ENCODE peak calls at places on chromosomes 13 and 19, in seven cellular contexts. One of them, this sample, is unnamed. For H3K27me3, the result is how much of the 10 kb centered on the place peaks cover.

GRCh38 chr13:86563308-86563707 is 764.1 kb upstream of the SLITRK6 start:
- DNase-seq in heart right ventricle: no peak
- DNase-seq in tibial nerve: no peak
- DNase-seq in thoracic aorta: no peak
- DNase-seq in CD4-positive, CD25-positive, alpha-beta regulatory T cell: no peak
- DNase-seq in suprapubic skin: no peak
- DNase-seq in foreskin keratinocyte: peak
- DNase-seq in this sample: no peak

GRCh38 chr13:19681517-19681916 is 48.1 kb downstream of the MPHOSPH8 start:
- DNase-seq in heart right ventricle: no peak
- DNase-seq in CD4-positive, CD25-positive, alpha-beta regulatory T cell: no peak
- DNase-seq in tibial nerve: no peak
- DNase-seq in foreskin keratinocyte: no peak
- DNase-seq in thoracic aorta: no peak
- DNase-seq in suprapubic skin: no peak
- DNase-seq in this sample: no peak

GRCh38 chr13:110563463-110563774 is 1.9 kb upstream of the RAB20 start:
- DNase-seq in thoracic aorta: no peak
- DNase-seq in heart right ventricle: no peak
- DNase-seq in CD4-positive, CD25-positive, alpha-beta regulatory T cell: no peak
- DNase-seq in foreskin keratinocyte: no peak
- DNase-seq in suprapubic skin: no peak
- DNase-seq in tibial nerve: no peak
- DNase-seq in this sample: no peak

GRCh38 chr13:46663216-46663615 is 110.2 kb downstream of the LRCH1 start:
- DNase-seq in foreskin keratinocyte: no peak
- DNase-seq in tibial nerve: no peak
- DNase-seq in suprapubic skin: no peak
- DNase-seq in thoracic aorta: no peak
- DNase-seq in heart right ventricle: no peak
- DNase-seq in CD4-positive, CD25-positive, alpha-beta regulatory T cell: no peak
- DNase-seq in this sample: no peak

GRCh38 chr13:100403675-100404074 is 184.9 kb downstream of the GGACT start:
- DNase-seq in tibial nerve: no peak
- DNase-seq in thoracic aorta: no peak
- DNase-seq in heart right ventricle: no peak
- DNase-seq in suprapubic skin: no peak
- DNase-seq in foreskin keratinocyte: no peak
- DNase-seq in CD4-positive, CD25-positive, alpha-beta regulatory T cell: no peak
- DNase-seq in this sample: no peak

GRCh38 chr13:50334092-50334778 is 319.0 kb downstream of the KCNRG start:
- DNase-seq in thoracic aorta: no peak
- DNase-seq in tibial nerve: no peak
- DNase-seq in suprapubic skin: no peak
- DNase-seq in heart right ventricle: no peak
- DNase-seq in foreskin keratinocyte: no peak
- DNase-seq in CD4-positive, CD25-positive, alpha-beta regulatory T cell: no peak
- DNase-seq in this sample: no peak

GRCh38 chr19:13795595-13796300 is 505 bp downstream of the ZSWIM4 start:
- DNase-seq in tibial nerve: no peak
- DNase-seq in CD4-positive, CD25-positive, alpha-beta regulatory T cell: no peak
- DNase-seq in heart right ventricle: no peak
- DNase-seq in thoracic aorta: no peak
- DNase-seq in foreskin keratinocyte: no peak
- DNase-seq in suprapubic skin: no peak
- DNase-seq in this sample: no peak

GRCh38 chr13:97212540-97213146 is 9.5 kb upstream of the MBNL2 start:
- DNase-seq in thoracic aorta: no peak
- DNase-seq in suprapubic skin: no peak
- DNase-seq in tibial nerve: no peak
- DNase-seq in foreskin keratinocyte: no peak
- DNase-seq in CD4-positive, CD25-positive, alpha-beta regulatory T cell: no peak
- DNase-seq in heart right ventricle: no peak
- DNase-seq in this sample: peak

GRCh38 chr13:28356506-28357064 is 138.3 kb downstream of the FLT1 start:
- DNase-seq in tibial nerve: no peak
- DNase-seq in CD4-positive, CD25-positive, alpha-beta regulatory T cell: no peak
- DNase-seq in foreskin keratinocyte: no peak
- DNase-seq in thoracic aorta: no peak
- DNase-seq in heart right ventricle: no peak
- DNase-seq in suprapubic skin: no peak
- DNase-seq in this sample: no peak

GRCh38 chr13:112182251-112182650 is 115.3 kb downstream of the SOX1 start:
- DNase-seq in foreskin keratinocyte: no peak
- DNase-seq in heart right ventricle: no peak
- DNase-seq in CD4-positive, CD25-positive, alpha-beta regulatory T cell: no peak
- DNase-seq in suprapubic skin: peak
- DNase-seq in tibial nerve: no peak
- DNase-seq in thoracic aorta: no peak
- DNase-seq in this sample: no peak

GRCh38 chr19:45215391-45216191 is 29.6 kb downstream of the EXOC3L2 start:
- DNase-seq in tibial nerve: no peak
- DNase-seq in heart right ventricle: peak
- DNase-seq in thoracic aorta: no peak
- DNase-seq in CD4-positive, CD25-positive, alpha-beta regulatory T cell: no peak
- DNase-seq in foreskin keratinocyte: no peak
- DNase-seq in suprapubic skin: no peak
- DNase-seq in this sample: no peak

GRCh38 chr19:48569814-48570213 is 17.8 kb downstream of the SULT2B1 start:
- DNase-seq in thoracic aorta: no peak
- DNase-seq in heart right ventricle: no peak
- DNase-seq in tibial nerve: no peak
- DNase-seq in suprapubic skin: no peak
- DNase-seq in CD4-positive, CD25-positive, alpha-beta regulatory T cell: no peak
- DNase-seq in foreskin keratinocyte: no peak
- DNase-seq in this sample: no peak

GRCh38 chr13:113832204-113832603 is 31.7 kb downstream of the GAS6 start:
- DNase-seq in heart right ventricle: no peak
- DNase-seq in CD4-positive, CD25-positive, alpha-beta regulatory T cell: no peak
- DNase-seq in tibial nerve: no peak
- DNase-seq in foreskin keratinocyte: no peak
- DNase-seq in suprapubic skin: no peak
- DNase-seq in thoracic aorta: no peak
- DNase-seq in this sample: no peak

GRCh38 chr13:63198076-63198475 is 1782.4 kb upstream of the PCDH20 start:
- DNase-seq in CD4-positive, CD25-positive, alpha-beta regulatory T cell: no peak
- DNase-seq in heart right ventricle: no peak
- DNase-seq in foreskin keratinocyte: no peak
- DNase-seq in suprapubic skin: no peak
- DNase-seq in thoracic aorta: no peak
- DNase-seq in tibial nerve: no peak
- DNase-seq in this sample: no peak

GRCh38 chr19:45166723-45167252 is 6.0 kb upstream of the NKPD1 start:
- DNase-seq in foreskin keratinocyte: no peak
- DNase-seq in heart right ventricle: no peak
- DNase-seq in CD4-positive, CD25-positive, alpha-beta regulatory T cell: no peak
- DNase-seq in suprapubic skin: no peak
- DNase-seq in thoracic aorta: no peak
- DNase-seq in tibial nerve: no peak
- DNase-seq in this sample: no peak

GRCh38 chr13:112136095-112136494 is 69.1 kb downstream of the SOX1 start:
- DNase-seq in suprapubic skin: no peak
- DNase-seq in heart right ventricle: no peak
- DNase-seq in foreskin keratinocyte: no peak
- DNase-seq in CD4-positive, CD25-positive, alpha-beta regulatory T cell: no peak
- DNase-seq in tibial nerve: no peak
- DNase-seq in thoracic aorta: no peak
- DNase-seq in this sample: no peak

GRCh38 chr13:33519561-33520479 is 234.3 kb upstream of the STARD13 start:
- DNase-seq in heart right ventricle: no peak
- DNase-seq in CD4-positive, CD25-positive, alpha-beta regulatory T cell: no peak
- DNase-seq in suprapubic skin: no peak
- DNase-seq in foreskin keratinocyte: no peak
- DNase-seq in thoracic aorta: no peak
- DNase-seq in tibial nerve: no peak
- DNase-seq in this sample: no peak

GRCh38 chr13:28421674-28422410 is 73.1 kb downstream of the FLT1 start:
- DNase-seq in CD4-positive, CD25-positive, alpha-beta regulatory T cell: no peak
- DNase-seq in tibial nerve: no peak
- DNase-seq in thoracic aorta: no peak
- DNase-seq in heart right ventricle: no peak
- DNase-seq in foreskin keratinocyte: no peak
- DNase-seq in suprapubic skin: no peak
- DNase-seq in this sample: no peak

GRCh38 chr19:15118789-15119494 is 11.7 kb downstream of the SYDE1 start:
- DNase-seq in foreskin keratinocyte: no peak
- DNase-seq in tibial nerve: no peak
- DNase-seq in CD4-positive, CD25-positive, alpha-beta regulatory T cell: no peak
- DNase-seq in suprapubic skin: no peak
- DNase-seq in heart right ventricle: no peak
- DNase-seq in thoracic aorta: no peak
- DNase-seq in this sample: no peak

GRCh38 chr19:7337380-7338194 is 11.2 kb upstream of the ARHGEF18 start:
- DNase-seq in thoracic aorta: no peak
- DNase-seq in foreskin keratinocyte: no peak
- DNase-seq in tibial nerve: no peak
- DNase-seq in heart right ventricle: no peak
- DNase-seq in suprapubic skin: no peak
- DNase-seq in CD4-positive, CD25-positive, alpha-beta regulatory T cell: no peak
- DNase-seq in this sample: no peak

GRCh38 chr13:105462098-105462497 is 1073.4 kb downstream of the EFNB2 start:
- DNase-seq in foreskin keratinocyte: peak
- DNase-seq in CD4-positive, CD25-positive, alpha-beta regulatory T cell: no peak
- DNase-seq in suprapubic skin: no peak
- DNase-seq in thoracic aorta: no peak
- DNase-seq in heart right ventricle: no peak
- DNase-seq in tibial nerve: no peak
- DNase-seq in this sample: no peak
- H3K27me3 ChIP-seq in foreskin keratinocyte: under half
- H3K27me3 ChIP-seq in CD4-positive, CD25-positive, alpha-beta regulatory T cell: under half
- H3K27me3 ChIP-seq in suprapubic skin: under half
- H3K27me3 ChIP-seq in thoracic aorta: under half
- H3K27me3 ChIP-seq in heart right ventricle: under half
- H3K27me3 ChIP-seq in tibial nerve: under half
- H3K27me3 ChIP-seq in this sample: under half

DNA sequence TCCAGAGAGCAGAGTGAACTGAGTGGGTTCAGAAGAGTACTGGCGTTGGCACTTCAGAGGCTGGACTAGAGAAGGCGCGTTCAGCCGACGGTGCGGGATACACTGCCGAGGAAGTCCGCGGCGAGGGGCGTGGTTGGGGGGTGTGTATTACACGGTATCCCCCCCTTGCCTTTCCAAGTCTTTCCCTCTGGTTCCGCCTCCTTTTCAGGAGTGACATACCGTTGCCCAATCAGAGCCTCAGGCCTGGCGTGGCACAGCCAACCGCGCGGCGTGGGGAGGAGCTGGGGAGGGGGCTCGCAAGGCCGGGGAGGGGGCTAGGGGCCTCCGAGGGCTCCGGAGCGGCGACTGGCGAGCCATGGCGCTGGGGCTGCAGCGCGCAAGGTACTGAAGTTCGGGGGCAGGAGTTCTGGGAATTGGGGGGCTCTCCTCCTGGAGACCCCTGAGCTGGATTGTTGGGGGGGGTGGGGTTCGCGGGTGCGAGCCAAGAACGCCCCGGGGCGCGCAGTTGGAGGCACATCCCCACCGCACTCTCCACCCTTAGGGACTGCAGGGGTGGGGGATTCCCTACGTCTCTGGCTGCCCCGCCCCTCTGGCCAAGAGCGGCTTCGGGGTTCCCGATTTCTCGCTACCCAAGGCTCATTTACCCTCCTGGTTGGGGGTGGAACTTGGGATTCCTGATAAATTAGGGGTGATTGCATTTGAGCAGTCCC is at the start of gene HIF3A:
- DNase-seq in thoracic aorta: no peak
- DNase-seq in suprapubic skin: no peak
- DNase-seq in foreskin keratinocyte: no peak
- DNase-seq in heart right ventricle: peak
- DNase-seq in tibial nerve: no peak
- DNase-seq in CD4-positive, CD25-positive, alpha-beta regulatory T cell: no peak
- DNase-seq in this sample: no peak
- H3K27me3 ChIP-seq in thoracic aorta: under half
- H3K27me3 ChIP-seq in suprapubic skin: under half
- H3K27me3 ChIP-seq in foreskin keratinocyte: under half
- H3K27me3 ChIP-seq in heart right ventricle: under half
- H3K27me3 ChIP-seq in tibial nerve: under half
- H3K27me3 ChIP-seq in CD4-positive, CD25-positive, alpha-beta regulatory T cell: under half
- H3K27me3 ChIP-seq in this sample: under half

GRCh38 chr13:108624108-108624507 is 5.3 kb upstream of the MYO16 start:
- DNase-seq in suprapubic skin: no peak
- DNase-seq in tibial nerve: no peak
- DNase-seq in heart right ventricle: no peak
- DNase-seq in thoracic aorta: no peak
- DNase-seq in CD4-positive, CD25-positive, alpha-beta regulatory T cell: no peak
- DNase-seq in foreskin keratinocyte: no peak
- DNase-seq in this sample: no peak
- H3K27me3 ChIP-seq in suprapubic skin: under half
- H3K27me3 ChIP-seq in tibial nerve: under half
- H3K27me3 ChIP-seq in heart right ventricle: under half
- H3K27me3 ChIP-seq in thoracic aorta: under half
- H3K27me3 ChIP-seq in CD4-positive, CD25-positive, alpha-beta regulatory T cell: under half
- H3K27me3 ChIP-seq in foreskin keratinocyte: under half
- H3K27me3 ChIP-seq in this sample: under half

DNA sequence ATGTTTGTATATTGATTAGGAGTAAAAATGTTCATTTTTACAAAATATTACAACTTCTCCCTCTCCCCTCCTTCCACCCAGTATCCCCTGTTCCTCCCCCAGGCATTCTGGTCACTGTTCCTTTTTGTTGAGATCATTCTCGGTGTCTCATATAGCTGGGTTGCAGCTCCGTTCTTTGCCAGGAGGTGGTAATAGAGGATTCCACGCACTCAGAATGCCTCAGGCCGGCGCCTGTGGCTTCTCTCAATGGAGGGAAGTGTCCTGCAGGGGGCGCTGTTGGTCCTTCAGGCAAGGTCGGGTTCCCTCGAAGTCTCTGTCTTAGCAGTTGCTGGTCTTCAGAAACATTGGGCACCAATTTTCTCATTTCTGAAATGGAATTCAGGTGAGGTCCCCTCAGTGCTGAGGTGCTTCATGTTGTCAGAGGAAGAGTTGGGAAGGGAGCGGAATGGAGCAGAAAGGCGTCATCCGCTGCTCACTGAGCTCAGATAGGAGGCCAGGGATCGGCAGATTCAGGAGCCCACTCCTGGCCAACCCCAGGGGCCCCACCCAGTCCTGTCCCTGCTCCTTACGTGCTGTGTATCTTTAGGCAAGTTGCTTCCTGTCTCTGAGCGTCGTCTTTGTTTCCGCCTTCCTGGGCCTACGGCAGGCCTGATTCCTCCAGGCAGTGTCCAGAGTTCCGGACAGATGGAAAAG is 10.3 kb upstream of the GARIN5A start:
- DNase-seq in foreskin keratinocyte: no peak
- DNase-seq in thoracic aorta: no peak
- DNase-seq in suprapubic skin: no peak
- DNase-seq in heart right ventricle: no peak
- DNase-seq in tibial nerve: no peak
- DNase-seq in CD4-positive, CD25-positive, alpha-beta regulatory T cell: peak
- DNase-seq in this sample: no peak
- H3K27me3 ChIP-seq in foreskin keratinocyte: under half
- H3K27me3 ChIP-seq in thoracic aorta: under half
- H3K27me3 ChIP-seq in suprapubic skin: under half
- H3K27me3 ChIP-seq in heart right ventricle: under half
- H3K27me3 ChIP-seq in tibial nerve: half or more
- H3K27me3 ChIP-seq in CD4-positive, CD25-positive, alpha-beta regulatory T cell: under half
- H3K27me3 ChIP-seq in this sample: under half

This sample was measured in esophagus muscularis mucosa.